ENCODE peak calls at places on chromosomes 6 and 20, in nine cellular contexts. C is neural crest cell; I is activated T-cell treated with anti-CD3 and anti-CD28 coated beads for 1 hour; V is cerebellar cortex; Z is left ventricle myocardium superior; K is activated CD8-positive, alpha-beta memory T cell treated with anti-CD3 and anti-CD28 coated beads, Interleukin-2, amount 10 ng/mL, durations not matched to agents 7 days and 5 days; R is non-pigmented ciliary epithelial cell; D is mesendoderm; B is bronchial epithelial cell. S is an unnamed sample.

GRCh38 chr20:49372095-49372734 is 94.4 kb upstream of the ZNFX1 start:
- DNase-seq in B (peak), Z (no peak), I (no peak), D (no peak), K (no peak), C (no peak), R (no peak), V (no peak), S (peak)

GRCh38 chr20:61186771-61187170 is 65.3 kb upstream of the CDH4 start:
- DNase-seq in Z (no peak), D (no peak), R (no peak), V (no peak), K (no peak), I (no peak), C (no peak), B (peak), S (no peak)

GRCh38 chr6:36289281-36290018 is 19.6 kb downstream of the PNPLA1 start:
- DNase-seq in K (no peak), I (no peak), D (peak), B (peak), V (no peak), Z (no peak), R (no peak), C (no peak), S (peak)

GRCh38 chr20:54680872-54681297 is 205.5 kb downstream of the DOK5 start:
- DNase-seq in D (peak), V (peak), C (peak), Z (no peak), B (peak), R (peak), K (no peak), I (no peak), S (peak)

GRCh38 chr20:41627001-41627400 is 8.8 kb upstream of the CHD6 start:
- DNase-seq in R (no peak), D (no peak), V (no peak), K (no peak), Z (no peak), C (no peak), I (no peak), B (no peak), S (no peak)

GRCh38 chr20:40502431-40502992 is 186.5 kb downstream of the MAFB start:
- DNase-seq in B (no peak), I (no peak), V (no peak), D (no peak), C (no peak), Z (no peak), K (no peak), R (no peak), S (no peak)

GRCh38 chr20:44616604-44616964 is 34.2 kb downstream of the PKIG start:
- DNase-seq in K (no peak), C (no peak), R (no peak), V (no peak), B (no peak), D (no peak), I (no peak), Z (peak), S (no peak)

GRCh38 chr6:139903411-139904157 is 529.1 kb upstream of the CITED2 start:
- DNase-seq in D (no peak), R (no peak), K (no peak), B (no peak), I (no peak), C (no peak), V (no peak), Z (no peak), S (no peak)

GRCh38 chr6:33801611-33802010 is 2.2 kb downstream of the MLN start:
- DNase-seq in R (no peak), Z (no peak), K (no peak), V (no peak), I (no peak), B (no peak), D (no peak), C (no peak), S (no peak)

GRCh38 chr6:23181301-23182110 is 612.1 kb downstream of the HDGFL1 start:
- DNase-seq in C (no peak), B (no peak), V (peak), K (no peak), Z (no peak), I (no peak), D (no peak), R (no peak), S (no peak)

GRCh38 chr6:3484240-3484639 is 27.4 kb upstream of the SLC22A23 start:
- DNase-seq in K (no peak), B (peak), R (peak), Z (no peak), I (no peak), D (peak), V (no peak), C (no peak), S (peak)

GRCh38 chr20:26209171-26209941 is 512.7 kb upstream of the ZNF337 start:
- DNase-seq in V (no peak), K (peak), B (peak), D (peak), I (peak), C (peak), R (no peak), Z (no peak), S (peak)

GRCh38 chr6:92827104-92827503 is 592.3 kb downstream of the EPHA7 start:
- DNase-seq in D (no peak), C (no peak), Z (no peak), R (no peak), B (no peak), V (no peak), I (no peak), K (no peak), S (no peak)

GRCh38 chr6:41167173-41167963 is 4.5 kb upstream of the TREM2 start:
- DNase-seq in B (peak), K (no peak), C (peak), I (no peak), D (peak), V (no peak), R (no peak), Z (no peak), S (peak)

GRCh38 chr20:44743080-44743701 is 2.5 kb upstream of the KCNK15 start:
- DNase-seq in B (no peak), R (no peak), V (no peak), I (no peak), K (no peak), D (no peak), C (no peak), Z (no peak), S (no peak)

GRCh38 chr20:24135786-24136185 is 147.2 kb upstream of the GGTLC1 start:
- DNase-seq in C (no peak), I (no peak), Z (no peak), D (no peak), B (no peak), V (no peak), R (no peak), K (no peak), S (no peak)

GRCh38 chr6:47153066-47153755 is 111.1 kb upstream of the ADGRF1 start:
- DNase-seq in Z (no peak), D (peak), C (no peak), I (no peak), R (no peak), V (no peak), K (no peak), B (peak), S (no peak)